ENCODE peak calls at places on chromosomes 6 and 20, in nine cellular contexts. L is AG04450, W is hepatic stellate cell, E is H9, M is AG09309, V is activated T-cell treated with anti-CD3 and anti-CD28 coated beads for 1 hour, T is A549, A is pulmonary artery endothelial cell, N is NCI-H446. S is an unnamed sample.

GRCh38 chr6:143125455-143125854 is 64.8 kb downstream of the AIG1 start:
- DNase-seq in M (no peak), W (no peak), E (no peak), T (no peak), A (no peak), V (no peak), N (no peak), L (no peak), S (peak; percentile 38)

GRCh38 chr6:112154711-112155110 is 67.3 kb downstream of the FAM229B start:
- DNase-seq in W (no peak), L (no peak), A (no peak), N (no peak), M (no peak), E (no peak), V (no peak), T (no peak), S (no peak)

GRCh38 chr6:11632231-11632630 is 94.7 kb downstream of the TMEM170B start:
- DNase-seq in N (no peak), T (peak; percentile 53), E (no peak), W (no peak), A (no peak), L (no peak), V (no peak), M (no peak), S (no peak)

GRCh38 chr6:150189176-150189575 is 46.3 kb downstream of the PPP1R14C start:
- DNase-seq in M (no peak), W (no peak), E (no peak), V (no peak), L (no peak), N (no peak), A (no peak), T (no peak), S (no peak)

GRCh38 chr20:31674895-31675827 is 37.4 kb downstream of the COX4I2 start:
- DNase-seq in T (no peak), L (no peak), M (peak; percentile 40), W (peak; percentile 80), N (no peak), E (no peak), V (peak; percentile 38), A (peak; percentile 83), S (no peak)

GRCh38 chr6:164098857-164099534 is 684.5 kb downstream of the QKI start:
- DNase-seq in M (no peak), T (no peak), W (no peak), A (no peak), N (no peak), E (no peak), L (no peak), V (no peak), S (no peak)

GRCh38 chr6:55069132-55069781 is 105.1 kb upstream of the HCRTR2 start:
- DNase-seq in V (no peak), W (no peak), N (peak; percentile 52), E (peak; percentile 30), L (peak; percentile 23), T (peak; percentile 4), M (peak; percentile 31), A (no peak), S (peak; percentile 22)

GRCh38 chr6:39415482-39415881 is 93.0 kb upstream of the KCNK16 start:
- DNase-seq in V (no peak), T (no peak), E (no peak), W (no peak), L (no peak), A (no peak), M (no peak), N (no peak), S (no peak)

GRCh38 chr6:38176797-38177751 is 357.5 kb downstream of the ZFAND3 start:
- DNase-seq in N (no peak), V (no peak), T (no peak), E (no peak), A (no peak), M (no peak), L (no peak), W (no peak), S (peak; percentile 52)

GRCh38 chr20:58703765-58704331 is 11.2 kb downstream of the NPEPL1 start:
- DNase-seq in V (no peak), E (no peak), L (no peak), N (no peak), M (no peak), W (no peak), A (no peak), T (no peak), S (no peak)

GRCh38 chr6:129440691-129441090 is 269.3 kb downstream of the ARHGAP18 start:
- DNase-seq in A (no peak), W (no peak), T (no peak), N (no peak), L (no peak), V (no peak), M (peak; percentile 1), E (peak; percentile 34), S (peak; percentile 57)

GRCh38 chr6:125718109-125718508 is 31.3 kb upstream of the HEY2 start:
- DNase-seq in W (no peak), N (no peak), E (no peak), A (no peak), T (no peak), M (no peak), V (no peak), L (no peak), S (no peak)

GRCh38 chr6:11346516-11346915 is 114.0 kb upstream of the NEDD9 start:
- DNase-seq in N (no peak), V (no peak), A (no peak), L (no peak), W (no peak), T (no peak), M (no peak), E (no peak), S (no peak)

GRCh38 chr6:25583099-25583498 is 68.9 kb upstream of the SCGN start:
- DNase-seq in W (no peak), A (no peak), M (no peak), T (no peak), N (no peak), V (no peak), L (no peak), E (no peak), S (no peak)

GRCh38 chr6:11298651-11299420 is 66.4 kb upstream of the NEDD9 start:
- DNase-seq in L (no peak), E (peak; percentile 53), A (no peak), W (no peak), M (no peak), V (no peak), N (no peak), T (no peak), S (no peak)

GRCh38 chr6:144158133-144158532 is 7.8 kb downstream of the STX11 start:
- DNase-seq in T (no peak), L (peak; percentile 29), A (peak; percentile 71), M (peak; percentile 89), W (peak; percentile 77), E (no peak), N (no peak), V (no peak), S (no peak)

GRCh38 chr6:79231101-79231500 is 3.4 kb downstream of the HMGN3 start:
- DNase-seq in M (no peak), L (no peak), N (no peak), T (no peak), A (peak; percentile 30), E (no peak), W (no peak), V (no peak), S (no peak)

GRCh38 chr6:7671076-7671475 is 54.8 kb upstream of the BMP6 start:
- DNase-seq in V (no peak), E (no peak), L (no peak), T (no peak), N (no peak), W (peak; percentile 68), A (no peak), M (peak; percentile 18), S (no peak)

GRCh38 chr6:165988306-165988756 is 179.3 kb downstream of the TBXT start:
- DNase-seq in M (no peak), T (no peak), V (no peak), E (no peak), L (no peak), A (no peak), N (no peak), W (no peak), S (no peak)

GRCh38 chr6:107655245-107655644 is 165.3 kb downstream of the SOBP start:
- DNase-seq in L (no peak), W (no peak), V (no peak), E (peak; percentile 66), T (no peak), M (no peak), A (no peak), N (no peak), S (no peak)

GRCh38 chr6:44386364-44386928 is 1.1 kb upstream of the CDC5L start:
- DNase-seq in A (no peak), W (peak; percentile 40), M (peak; percentile 47), E (no peak), L (no peak), N (no peak), T (no peak), V (no peak), S (no peak)

GRCh38 chr20:1333462-1334369 is 4.8 kb upstream of the SDCBP2 start:
- DNase-seq in W (no peak), N (no peak), E (peak; percentile 8), A (no peak), V (no peak), L (no peak), M (no peak), T (no peak), S (no peak)

GRCh38 chr6:125169058-125169457 is 15.5 kb downstream of the TPD52L1 start:
- DNase-seq in L (no peak), V (no peak), T (no peak), A (no peak), W (no peak), N (no peak), M (no peak), E (no peak), S (no peak)